ENCODE peak calls at places on chromosomes 7 and 10, in five cellular contexts. X is left lung; D is fibroblast of pulmonary artery; J is neural progenitor cell; A is CD8-positive, alpha-beta T cell. Y is an unnamed sample.

GRCh38 chr10:60517805-60518204 is 128.1 kb upstream of the ANK3 start:
- DNase-seq in A (no peak), J (no peak), X (no peak), D (no peak), Y (no peak)

GRCh38 chr7:99407849-99408346 is 499 bp downstream of the PDAP1 start:
- DNase-seq in A (peak), D (peak), J (peak), X (peak), Y (no peak)

GRCh38 chr7:12403287-12404181 is at the start of gene VWDE:
- DNase-seq in D (peak), X (peak), A (peak), J (peak), Y (peak)

GRCh38 chr7:73809454-73810090 is 21.2 kb upstream of the CLDN4 start:
- DNase-seq in J (no peak), D (no peak), X (no peak), A (no peak), Y (no peak)

GRCh38 chr10:86652361-86653202 is 1.8 kb upstream of the OPN4 start:
- DNase-seq in D (no peak), X (peak), J (peak), A (no peak), Y (peak)

GRCh38 chr10:35453855-35454532 is 117.7 kb downstream of the CCNY start:
- DNase-seq in D (peak), A (no peak), J (no peak), X (no peak), Y (no peak)

GRCh38 chr10:117271427-117271826 is 30.5 kb downstream of the SLC18A2 start:
- DNase-seq in A (no peak), X (no peak), J (no peak), D (peak), Y (no peak)

GRCh38 chr7:10940748-10941358 is 32.8 kb upstream of the PHF14 start:
- DNase-seq in J (no peak), D (no peak), X (no peak), A (no peak), Y (no peak)

GRCh38 chr10:124450010-124450782 is at the start of gene NKX1-2:
- DNase-seq in A (no peak), X (no peak), D (no peak), J (peak), Y (peak)

GRCh38 chr7:155188821-155189599 is 108.7 kb upstream of the INSIG1 start:
- DNase-seq in D (peak), X (no peak), J (no peak), A (no peak), Y (no peak)

GRCh38 chr10:44759122-44759521 is 152.0 kb upstream of the TMEM72 start:
- DNase-seq in D (no peak), A (no peak), X (no peak), J (no peak), Y (no peak)

GRCh38 chr10:33703897-33704825 is 369.7 kb upstream of the NRP1 start:
- DNase-seq in A (no peak), J (peak), X (no peak), D (peak), Y (no peak)

GRCh38 chr10:4046030-4046429 is 261.0 kb upstream of the KLF6 start:
- DNase-seq in A (no peak), J (no peak), X (no peak), D (no peak), Y (no peak)

GRCh38 chr10:117399341-117400196 is 24.3 kb upstream of the PDZD8 start:
- DNase-seq in D (no peak), A (no peak), X (no peak), J (no peak), Y (no peak)

GRCh38 chr7:151088856-151089699 is 2.8 kb downstream of the AGAP3 start:
- DNase-seq in A (no peak), X (peak), D (peak), J (peak), Y (peak)

GRCh38 chr7:18518555-18518954 is 23.0 kb downstream of the HDAC9 start:
- DNase-seq in D (no peak), X (no peak), J (no peak), A (no peak), Y (no peak)

GRCh38 chr7:26618458-26618857 is 245.9 kb downstream of the SKAP2 start:
- DNase-seq in X (no peak), J (no peak), D (no peak), A (no peak), Y (no peak)

GRCh38 chr7:39656415-39656814 is 33.0 kb downstream of the RALA start:
- DNase-seq in X (no peak), J (no peak), D (no peak), A (no peak), Y (no peak)

GRCh38 chr10:126059101-126059826 is 162.9 kb downstream of the FANK1 start:
- DNase-seq in D (peak), A (no peak), X (no peak), J (no peak), Y (no peak)

GRCh38 chr10:71555087-71555728 is 158.5 kb downstream of the CDH23 start:
- DNase-seq in A (no peak), D (no peak), J (no peak), X (no peak), Y (no peak)

GRCh38 chr10:124650820-124651401 is 93.3 kb downstream of the FAM53B start:
- DNase-seq in J (no peak), A (peak), D (no peak), X (peak), Y (no peak)

GRCh38 chr10:93073539-93074136 is at the start of gene CYP26A1:
- DNase-seq in A (no peak), J (peak), D (no peak), X (peak), Y (no peak)

GRCh38 chr10:131902691-131903090 is 1.9 kb downstream of the PPP2R2D start:
- DNase-seq in J (no peak), X (no peak), D (no peak), A (no peak), Y (no peak)

GRCh38 chr7:4734587-4735365 is 40.6 kb upstream of the AP5Z1 start:
- DNase-seq in A (no peak), D (no peak), J (no peak), X (no peak), Y (no peak)

GRCh38 chr7:97270280-97270679 is 152.8 kb downstream of the SDHAF3 start:
- DNase-seq in J (no peak), X (no peak), A (no peak), D (no peak), Y (no peak)

GRCh38 chr7:80439894-80440811 is 71.7 kb downstream of the GNAT3 start:
- DNase-seq in J (no peak), X (no peak), D (peak), A (no peak), Y (no peak)

GRCh38 chr10:27072436-27073114 is 27.7 kb downstream of the ANKRD26 start:
- DNase-seq in X (no peak), A (no peak), D (peak), J (peak), Y (no peak)

GRCh38 chr7:44185729-44186128 is 3.5 kb downstream of the GCK start:
- DNase-seq in X (no peak), J (no peak), D (no peak), A (no peak), Y (no peak)

GRCh38 chr10:89426230-89426868 is 12.0 kb downstream of the IFIT5 start:
- DNase-seq in X (no peak), A (no peak), D (peak), J (peak), Y (no peak)

GRCh38 chr7:115260381-115260780 is 338.5 kb downstream of the MDFIC start:
- DNase-seq in A (no peak), D (peak), J (no peak), X (no peak), Y (no peak)

GRCh38 chr10:101839421-101840063 is 4.1 kb downstream of the KCNIP2 start:
- DNase-seq in J (peak), X (peak), A (peak), D (peak), Y (peak)

GRCh38 chr10:101837753-101838152 is 5.8 kb downstream of the KCNIP2 start:
- DNase-seq in A (no peak), J (no peak), X (no peak), D (no peak), Y (no peak)

GRCh38 chr10:101840102-101840684 is 3.4 kb downstream of the KCNIP2 start:
- DNase-seq in D (peak), X (no peak), A (no peak), J (peak), Y (no peak)

GRCh38 chr10:101839002-101839401 is 4.6 kb downstream of the KCNIP2 start:
- DNase-seq in X (no peak), D (no peak), J (no peak), A (no peak), Y (no peak)

GRCh38 chr10:101838416-101838970 is 5.1 kb downstream of the KCNIP2 start:
- DNase-seq in A (no peak), D (no peak), J (no peak), X (no peak), Y (no peak)
- TF ChIP-seq CTCF in A (no peak), D (no peak), J (no peak), X (no peak), Y (no peak)

GRCh38 chr7:94294471-94295131 is 100.1 kb upstream of the COL1A2 start:
- DNase-seq in J (no peak), D (no peak), A (no peak), X (no peak), Y (no peak)

GRCh38 chr7:94298943-94299342 is 95.8 kb upstream of the COL1A2 start:
- DNase-seq in X (no peak), J (no peak), D (peak), A (no peak), Y (no peak)

GRCh38 chr7:94297397-94297838 is 97.3 kb upstream of the COL1A2 start:
- DNase-seq in X (no peak), A (no peak), J (no peak), D (peak), Y (no peak)

GRCh38 chr7:94295805-94296204 is 98.9 kb upstream of the COL1A2 start:
- DNase-seq in D (peak), X (no peak), A (no peak), J (no peak), Y (no peak)

GRCh38 chr7:94296886-94297285 is 97.8 kb upstream of the COL1A2 start:
- DNase-seq in A (no peak), X (no peak), J (no peak), D (no peak), Y (no peak)
- TF ChIP-seq CTCF in A (no peak), X (no peak), J (no peak), D (no peak), Y (no peak)

DNA sequence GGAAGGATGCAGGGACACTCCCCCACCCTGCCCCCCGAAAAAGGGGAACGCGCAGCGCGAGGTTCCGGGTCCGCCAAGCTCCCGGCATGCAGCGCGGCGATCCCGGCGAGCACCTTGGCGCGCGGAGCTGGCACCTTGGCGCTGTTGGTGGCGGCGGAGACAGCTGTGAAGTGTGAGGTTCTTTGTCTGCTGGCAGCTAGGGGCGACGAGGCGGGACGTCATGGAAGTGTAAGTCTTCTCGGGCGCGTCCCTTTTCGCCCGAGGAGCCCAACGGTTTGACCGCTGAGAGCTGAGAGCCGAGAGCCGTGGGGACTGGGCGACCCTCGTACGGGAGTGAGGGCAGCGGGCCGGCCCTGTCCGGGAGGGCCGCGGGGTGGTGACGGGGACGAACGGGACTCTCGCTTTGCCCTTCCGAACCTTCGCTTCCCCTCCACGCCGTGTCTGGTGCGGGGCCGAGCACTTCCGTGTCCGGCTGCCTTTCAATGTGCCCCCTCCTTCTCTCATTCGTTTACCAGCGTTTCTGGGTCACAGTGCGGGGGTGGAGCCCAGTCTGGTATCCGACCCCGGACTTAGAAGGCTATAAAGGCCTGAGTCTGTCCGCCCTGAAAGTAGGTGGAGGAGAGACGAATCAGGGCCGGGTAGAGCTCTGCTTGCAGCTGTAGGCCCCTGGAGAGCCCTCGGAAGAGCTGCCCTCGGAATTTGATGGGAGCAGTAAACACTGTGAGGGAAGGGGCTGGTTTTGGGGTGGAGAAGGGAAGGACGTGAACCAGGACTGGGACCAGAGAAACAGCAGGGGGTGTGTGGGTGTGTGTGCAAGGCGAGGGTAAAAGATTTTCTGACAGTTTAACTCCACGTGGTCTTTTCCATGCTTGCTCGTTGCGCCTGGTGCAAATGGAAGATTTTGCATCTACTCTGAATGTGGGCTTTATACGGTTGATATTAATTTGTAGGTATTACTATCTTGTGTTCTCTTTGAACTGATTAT is at the start of gene CRCP:
- DNase-seq in D (peak), J (peak), X (peak), A (peak), Y (peak)
- TF ChIP-seq CTCF in D (peak), J (no peak), X (peak), A (no peak), Y (no peak)

DNA sequence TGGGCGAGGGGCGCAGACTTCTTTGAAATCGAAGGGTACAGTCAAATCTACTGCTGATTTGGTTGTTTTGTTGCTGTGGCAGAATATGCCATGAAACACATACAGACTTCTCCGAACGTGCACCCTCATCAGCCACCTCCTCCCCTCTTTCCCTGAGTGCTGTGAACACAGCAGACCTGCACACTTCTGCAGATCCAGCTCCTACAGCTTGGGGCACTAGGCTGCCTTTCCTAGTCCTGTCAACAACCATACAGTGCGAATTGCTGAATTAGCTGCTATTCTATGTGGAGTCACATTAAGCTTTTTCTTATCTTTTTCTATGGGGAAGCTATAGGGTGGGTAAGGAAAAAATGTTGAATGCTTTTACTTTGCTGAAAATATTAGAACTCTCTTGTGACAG is 57.5 kb downstream of the COL17A1 start:
- DNase-seq in A (no peak), D (peak), J (peak), X (no peak), Y (peak)
- TF ChIP-seq CTCF in A (no peak), D (peak), J (peak), X (no peak), Y (no peak)